ENCODE peak calls at places on chromosomes 1 and 21, in eight cellular contexts. I is cardiac muscle cell; Y is HT-29; P is caudate nucleus; T is bronchial epithelial cell; N is naive thymus-derived CD8-positive, alpha-beta T cell; Z is ecto neural progenitor cell; X is SHP77. E is an unnamed sample.

GRCh38 chr1:67685558-67686271 is 714 bp downstream of the GADD45A start:
- DNase-seq in P (no peak), Y (peak; percentile 54), T (no peak), N (peak; percentile 54), X (no peak), I (peak; percentile 47), Z (peak; percentile 74), E (no peak)

GRCh38 chr1:68231627-68232303 is 558 bp downstream of the WLS start:
- DNase-seq in N (no peak), X (peak; percentile 39), P (no peak), I (peak; percentile 67), T (no peak), Y (peak; percentile 65), Z (peak; percentile 76), E (peak; percentile 87)

GRCh38 chr1:33149453-33150190 is 32.2 kb downstream of the TRIM62 start:
- DNase-seq in I (no peak), P (no peak), Y (peak; percentile 72), T (peak; percentile 30), Z (no peak), N (no peak), X (no peak), E (no peak)

GRCh38 chr1:181482521-181483083 is 715 bp upstream of the CACNA1E start:
- DNase-seq in N (no peak), I (peak; percentile 49), Z (peak; percentile 85), X (no peak), T (peak; percentile 8), Y (no peak), P (peak; percentile 35), E (peak; percentile 48)

GRCh38 chr1:230215049-230215448 is 148.0 kb downstream of the GALNT2 start:
- DNase-seq in T (no peak), X (peak; percentile 59), P (no peak), Z (no peak), N (no peak), I (peak; percentile 49), Y (peak; percentile 13), E (no peak)

GRCh38 chr21:33895356-33895755 is 20.2 kb downstream of the ATP5PO start:
- DNase-seq in X (no peak), I (no peak), T (no peak), Z (no peak), P (no peak), N (no peak), Y (no peak), E (no peak)

GRCh38 chr1:100708476-100709062 is 11.0 kb upstream of the VCAM1 start:
- DNase-seq in I (no peak), T (no peak), P (no peak), N (no peak), Y (no peak), X (no peak), Z (no peak), E (no peak)

GRCh38 chr1:47782414-47783165 is 214.6 kb downstream of the TRABD2B start:
- DNase-seq in Z (no peak), T (peak; percentile 36), P (no peak), Y (no peak), N (no peak), X (no peak), I (no peak), E (no peak)

GRCh38 chr21:37463083-37463780 is 96.7 kb downstream of the DYRK1A start:
- DNase-seq in N (no peak), T (peak; percentile 60), Y (peak; percentile 34), X (no peak), P (no peak), Z (no peak), I (no peak), E (peak; percentile 22)

GRCh38 chr1:231100393-231100792 is 60.3 kb upstream of the FAM89A start:
- DNase-seq in Z (no peak), Y (no peak), T (no peak), I (no peak), X (no peak), N (no peak), P (no peak), E (no peak)

GRCh38 chr1:17314491-17314971 is 6.5 kb downstream of the PADI4 start:
- DNase-seq in Y (no peak), Z (no peak), N (no peak), I (no peak), T (no peak), P (no peak), X (no peak), E (no peak)

GRCh38 chr1:51850420-51851297 is 27.9 kb downstream of the NRDC start:
- DNase-seq in X (no peak), I (no peak), P (no peak), Z (no peak), T (no peak), Y (no peak), N (no peak), E (no peak)

GRCh38 chr1:172600615-172601014 is 58.3 kb upstream of the FASLG start:
- DNase-seq in T (no peak), X (no peak), I (no peak), Z (no peak), P (no peak), N (no peak), Y (peak; percentile 30), E (no peak)

GRCh38 chr1:152328801-152329391 is 3.9 kb upstream of the FLG start:
- DNase-seq in N (no peak), Z (no peak), P (no peak), X (no peak), Y (no peak), T (no peak), I (no peak), E (no peak)

GRCh38 chr1:163528710-163529348 is 207.1 kb downstream of the NUF2 start:
- DNase-seq in Z (no peak), I (peak; percentile 46), X (no peak), N (no peak), T (peak; percentile 24), Y (peak; percentile 48), P (no peak), E (no peak)

GRCh38 chr1:50929376-50929958 is 30.6 kb downstream of the FAF1 start:
- DNase-seq in N (no peak), Y (peak; percentile 40), I (peak; percentile 5), P (no peak), X (peak; percentile 1), T (peak; percentile 55), Z (no peak), E (peak; percentile 19)

GRCh38 chr1:59401581-59401980 is 104.7 kb downstream of the FGGY start:
- DNase-seq in Y (no peak), P (no peak), Z (no peak), N (no peak), T (peak; percentile 52), I (no peak), X (no peak), E (no peak)

GRCh38 chr1:107326823-107327445 is 186.1 kb downstream of the NTNG1 start:
- DNase-seq in X (no peak), N (no peak), Y (no peak), I (no peak), T (peak; percentile 26), Z (no peak), P (no peak), E (no peak)

GRCh38 chr1:212255705-212256307 is 29.4 kb upstream of the PPP2R5A start:
- DNase-seq in X (no peak), Z (no peak), I (no peak), N (no peak), T (peak; percentile 18), Y (no peak), P (no peak), E (no peak)

GRCh38 chr1:33332357-33332789 is 11.5 kb upstream of the A3GALT2 start:
- DNase-seq in X (no peak), T (no peak), P (no peak), Y (no peak), Z (no peak), N (no peak), I (no peak), E (no peak)

GRCh38 chr21:32093758-32094463 is 184.9 kb downstream of the MIS18A start:
- DNase-seq in X (no peak), Y (no peak), P (no peak), I (no peak), Z (no peak), T (no peak), N (no peak), E (no peak)

GRCh38 chr21:16976132-16976666 is 536.6 kb upstream of the CXADR start:
- DNase-seq in X (no peak), T (peak; percentile 49), Z (no peak), Y (no peak), P (no peak), I (no peak), N (no peak), E (no peak)

GRCh38 chr1:28971980-28972771 is 57.8 kb downstream of the EPB41 start:
- DNase-seq in Z (no peak), X (no peak), P (no peak), N (no peak), Y (no peak), T (peak; percentile 98), I (no peak), E (peak; percentile 36)

GRCh38 chr1:210920716-210921694 is 212.9 kb downstream of the KCNH1 start:
- DNase-seq in Y (no peak), Z (no peak), X (no peak), N (no peak), P (no peak), I (no peak), T (no peak), E (no peak)

GRCh38 chr1:23528245-23528978 is 2.6 kb downstream of the E2F2 start:
- DNase-seq in Z (no peak), P (no peak), T (peak; percentile 81), Y (peak; percentile 85), X (peak; percentile 78), I (no peak), N (peak; percentile 54), E (peak; percentile 92)

GRCh38 chr1:91617242-91617837 is 116.7 kb downstream of the CDC7 start:
- DNase-seq in T (no peak), N (no peak), P (no peak), I (peak; percentile 21), X (peak; percentile 7), Y (peak; percentile 34), Z (peak; percentile 60), E (no peak)

GRCh38 chr1:36530791-36531190 is 48.1 kb upstream of the CSF3R start:
- DNase-seq in Y (no peak), Z (peak; percentile 10), P (no peak), T (no peak), N (no peak), X (no peak), I (no peak), E (no peak)

E was measured in RWPE1.